ENCODE peak calls at places on chromosomes 7 and 10, in ten cellular contexts. One of them, this sample, is unnamed.
A peak's percentile ranks its signal among the peaks of the same experiment; 100 is the strongest.

GRCh38 chr10:124917939-124918830 is 23.7 kb upstream of the ZRANB1 start:
- DNase-seq in gastrocnemius medialis: peak; percentile 44
- DNase-seq in heart right ventricle: no peak
- DNase-seq in heart left ventricle: no peak
- DNase-seq in mammary epithelial cell: peak; percentile 61
- DNase-seq in lower lobe of right lung: no peak
- DNase-seq in adrenal gland: no peak
- DNase-seq in keratinocyte: no peak
- DNase-seq in ovary: no peak
- DNase-seq in fibroblast of lung: peak; percentile 86
- DNase-seq in this sample: no peak

GRCh38 chr7:156493942-156494341 is 146.6 kb upstream of the RNF32 start:
- DNase-seq in gastrocnemius medialis: no peak
- DNase-seq in heart right ventricle: no peak
- DNase-seq in heart left ventricle: no peak
- DNase-seq in mammary epithelial cell: no peak
- DNase-seq in lower lobe of right lung: no peak
- DNase-seq in adrenal gland: no peak
- DNase-seq in keratinocyte: no peak
- DNase-seq in ovary: no peak
- DNase-seq in fibroblast of lung: peak; percentile 29
- DNase-seq in this sample: no peak

GRCh38 chr7:13414661-13415105 is 574.8 kb downstream of the ETV1 start:
- DNase-seq in gastrocnemius medialis: no peak
- DNase-seq in heart right ventricle: peak; percentile 4
- DNase-seq in heart left ventricle: no peak
- DNase-seq in mammary epithelial cell: peak; percentile 44
- DNase-seq in lower lobe of right lung: no peak
- DNase-seq in adrenal gland: no peak
- DNase-seq in keratinocyte: no peak
- DNase-seq in ovary: no peak
- DNase-seq in fibroblast of lung: peak; percentile 62
- DNase-seq in this sample: no peak

GRCh38 chr10:49798275-49798674 is 36.2 kb upstream of the OGDHL start:
- DNase-seq in gastrocnemius medialis: no peak
- DNase-seq in heart right ventricle: no peak
- DNase-seq in heart left ventricle: no peak
- DNase-seq in mammary epithelial cell: no peak
- DNase-seq in lower lobe of right lung: no peak
- DNase-seq in adrenal gland: no peak
- DNase-seq in keratinocyte: no peak
- DNase-seq in ovary: no peak
- DNase-seq in fibroblast of lung: peak; percentile 17
- DNase-seq in this sample: no peak

GRCh38 chr7:138716889-138717288 is 15.7 kb upstream of the SVOPL start:
- DNase-seq in gastrocnemius medialis: no peak
- DNase-seq in heart right ventricle: no peak
- DNase-seq in heart left ventricle: no peak
- DNase-seq in mammary epithelial cell: no peak
- DNase-seq in lower lobe of right lung: no peak
- DNase-seq in adrenal gland: no peak
- DNase-seq in keratinocyte: no peak
- DNase-seq in ovary: no peak
- DNase-seq in fibroblast of lung: no peak
- DNase-seq in this sample: no peak

GRCh38 chr7:22418251-22419046 is 61.5 kb upstream of the RAPGEF5 start:
- DNase-seq in gastrocnemius medialis: no peak
- DNase-seq in heart right ventricle: no peak
- DNase-seq in heart left ventricle: no peak
- DNase-seq in mammary epithelial cell: no peak
- DNase-seq in lower lobe of right lung: no peak
- DNase-seq in adrenal gland: no peak
- DNase-seq in keratinocyte: no peak
- DNase-seq in ovary: no peak
- DNase-seq in fibroblast of lung: no peak
- DNase-seq in this sample: no peak

GRCh38 chr7:2202361-2202761 is 30.4 kb downstream of the MAD1L1 start:
- DNase-seq in gastrocnemius medialis: no peak
- DNase-seq in heart right ventricle: no peak
- DNase-seq in heart left ventricle: peak; percentile 44
- DNase-seq in mammary epithelial cell: no peak
- DNase-seq in lower lobe of right lung: no peak
- DNase-seq in adrenal gland: no peak
- DNase-seq in keratinocyte: no peak
- DNase-seq in ovary: no peak
- DNase-seq in fibroblast of lung: no peak
- DNase-seq in this sample: no peak

GRCh38 chr10:115844592-115844991 is 428.4 kb downstream of the GFRA1 start:
- DNase-seq in gastrocnemius medialis: no peak
- DNase-seq in heart right ventricle: peak; percentile 55
- DNase-seq in heart left ventricle: no peak
- DNase-seq in mammary epithelial cell: no peak
- DNase-seq in lower lobe of right lung: no peak
- DNase-seq in adrenal gland: peak; percentile 61
- DNase-seq in keratinocyte: no peak
- DNase-seq in ovary: no peak
- DNase-seq in fibroblast of lung: peak; percentile 62
- DNase-seq in this sample: no peak

GRCh38 chr10:79246209-79246581 is 101.1 kb upstream of the PPIF start:
- DNase-seq in gastrocnemius medialis: peak; percentile 82
- DNase-seq in heart right ventricle: peak; percentile 66
- DNase-seq in heart left ventricle: peak; percentile 89
- DNase-seq in mammary epithelial cell: no peak
- DNase-seq in lower lobe of right lung: no peak
- DNase-seq in adrenal gland: peak; percentile 93
- DNase-seq in keratinocyte: no peak
- DNase-seq in ovary: peak; percentile 68
- DNase-seq in fibroblast of lung: peak; percentile 27
- DNase-seq in this sample: peak; percentile 84

GRCh38 chr7:34058791-34059550 is 153.6 kb downstream of the BMPER start:
- DNase-seq in gastrocnemius medialis: peak; percentile 32
- DNase-seq in heart right ventricle: no peak
- DNase-seq in heart left ventricle: no peak
- DNase-seq in mammary epithelial cell: peak; percentile 60
- DNase-seq in lower lobe of right lung: no peak
- DNase-seq in adrenal gland: no peak
- DNase-seq in keratinocyte: no peak
- DNase-seq in ovary: peak; percentile 50
- DNase-seq in fibroblast of lung: no peak
- DNase-seq in this sample: peak; percentile 50

GRCh38 chr7:95205821-95206220 is 118.5 kb downstream of the PON1 start:
- DNase-seq in gastrocnemius medialis: no peak
- DNase-seq in heart right ventricle: no peak
- DNase-seq in heart left ventricle: no peak
- DNase-seq in mammary epithelial cell: peak; percentile 17
- DNase-seq in lower lobe of right lung: no peak
- DNase-seq in adrenal gland: no peak
- DNase-seq in keratinocyte: no peak
- DNase-seq in ovary: no peak
- DNase-seq in fibroblast of lung: peak; percentile 91
- DNase-seq in this sample: no peak

GRCh38 chr10:114412907-114413386 is 8.6 kb upstream of the AFAP1L2 start:
- DNase-seq in gastrocnemius medialis: no peak
- DNase-seq in heart right ventricle: no peak
- DNase-seq in heart left ventricle: no peak
- DNase-seq in mammary epithelial cell: peak; percentile 60
- DNase-seq in lower lobe of right lung: no peak
- DNase-seq in adrenal gland: peak; percentile 37
- DNase-seq in keratinocyte: no peak
- DNase-seq in ovary: no peak
- DNase-seq in fibroblast of lung: peak; percentile 65
- DNase-seq in this sample: peak; percentile 67

GRCh38 chr7:156544919-156545715 is 95.5 kb upstream of the RNF32 start:
- DNase-seq in gastrocnemius medialis: no peak
- DNase-seq in heart right ventricle: no peak
- DNase-seq in heart left ventricle: no peak
- DNase-seq in mammary epithelial cell: no peak
- DNase-seq in lower lobe of right lung: no peak
- DNase-seq in adrenal gland: no peak
- DNase-seq in keratinocyte: no peak
- DNase-seq in ovary: no peak
- DNase-seq in fibroblast of lung: no peak
- DNase-seq in this sample: no peak

GRCh38 chr10:53886325-53887300 is 914.4 kb downstream of the PCDH15 start:
- DNase-seq in gastrocnemius medialis: no peak
- DNase-seq in heart right ventricle: no peak
- DNase-seq in heart left ventricle: no peak
- DNase-seq in mammary epithelial cell: no peak
- DNase-seq in lower lobe of right lung: no peak
- DNase-seq in adrenal gland: no peak
- DNase-seq in keratinocyte: no peak
- DNase-seq in ovary: no peak
- DNase-seq in fibroblast of lung: no peak
- DNase-seq in this sample: no peak

GRCh38 chr7:92832623-92833023 is 3.8 kb downstream of the CDK6 start:
- DNase-seq in gastrocnemius medialis: no peak
- DNase-seq in heart right ventricle: no peak
- DNase-seq in heart left ventricle: no peak
- DNase-seq in mammary epithelial cell: peak; percentile 55
- DNase-seq in lower lobe of right lung: no peak
- DNase-seq in adrenal gland: no peak
- DNase-seq in keratinocyte: no peak
- DNase-seq in ovary: no peak
- DNase-seq in fibroblast of lung: no peak
- DNase-seq in this sample: no peak

GRCh38 chr7:92833766-92834605 is 2.4 kb downstream of the CDK6 start:
- DNase-seq in gastrocnemius medialis: peak; percentile 22
- DNase-seq in heart right ventricle: peak; percentile 86
- DNase-seq in heart left ventricle: peak; percentile 91
- DNase-seq in mammary epithelial cell: peak; percentile 76
- DNase-seq in lower lobe of right lung: peak; percentile 82
- DNase-seq in adrenal gland: peak; percentile 86
- DNase-seq in keratinocyte: no peak
- DNase-seq in ovary: peak; percentile 75
- DNase-seq in fibroblast of lung: peak; percentile 75
- DNase-seq in this sample: peak; percentile 93

GRCh38 chr7:92831716-92832622 is 4.4 kb downstream of the CDK6 start:
- DNase-seq in gastrocnemius medialis: no peak
- DNase-seq in heart right ventricle: no peak
- DNase-seq in heart left ventricle: no peak
- DNase-seq in mammary epithelial cell: peak; percentile 87
- DNase-seq in lower lobe of right lung: no peak
- DNase-seq in adrenal gland: peak; percentile 19
- DNase-seq in keratinocyte: no peak
- DNase-seq in ovary: no peak
- DNase-seq in fibroblast of lung: peak; percentile 95
- DNase-seq in this sample: no peak

GRCh38 chr7:92834661-92835139 is 1.7 kb downstream of the CDK6 start:
- DNase-seq in gastrocnemius medialis: no peak
- DNase-seq in heart right ventricle: peak; percentile 14
- DNase-seq in heart left ventricle: peak; percentile 69
- DNase-seq in mammary epithelial cell: peak; percentile 41
- DNase-seq in lower lobe of right lung: peak; percentile 61
- DNase-seq in adrenal gland: peak; percentile 26
- DNase-seq in keratinocyte: no peak
- DNase-seq in ovary: peak; percentile 24
- DNase-seq in fibroblast of lung: no peak
- DNase-seq in this sample: peak; percentile 16

GRCh38 chr7:92833024-92833765 is 3.2 kb downstream of the CDK6 start:
- DNase-seq in gastrocnemius medialis: peak; percentile 46
- DNase-seq in heart right ventricle: peak; percentile 85
- DNase-seq in heart left ventricle: peak; percentile 93
- DNase-seq in mammary epithelial cell: peak; percentile 82
- DNase-seq in lower lobe of right lung: peak; percentile 92
- DNase-seq in adrenal gland: peak; percentile 89
- DNase-seq in keratinocyte: no peak
- DNase-seq in ovary: peak; percentile 82
- DNase-seq in fibroblast of lung: peak; percentile 73
- DNase-seq in this sample: peak; percentile 94
- H3K4me1 ChIP-seq in gastrocnemius medialis: no peaks in the 10 kb centered on the region
- H3K4me1 ChIP-seq in heart right ventricle: no peaks in the 10 kb centered on the region
- H3K4me1 ChIP-seq in heart left ventricle: peaks cover 3% of the 10 kb centered on the region
- H3K4me1 ChIP-seq in mammary epithelial cell: peaks cover 35% of the 10 kb centered on the region
- H3K4me1 ChIP-seq in lower lobe of right lung: peaks cover 27% of the 10 kb centered on the region
- H3K4me1 ChIP-seq in adrenal gland: peaks cover 46% of the 10 kb centered on the region
- H3K4me1 ChIP-seq in keratinocyte: peaks cover 32% of the 10 kb centered on the region
- H3K4me1 ChIP-seq in ovary: peaks cover 7% of the 10 kb centered on the region
- H3K4me1 ChIP-seq in fibroblast of lung: peaks cover 4% of the 10 kb centered on the region
- H3K4me1 ChIP-seq in this sample: no peaks in the 10 kb centered on the region

DNA sequence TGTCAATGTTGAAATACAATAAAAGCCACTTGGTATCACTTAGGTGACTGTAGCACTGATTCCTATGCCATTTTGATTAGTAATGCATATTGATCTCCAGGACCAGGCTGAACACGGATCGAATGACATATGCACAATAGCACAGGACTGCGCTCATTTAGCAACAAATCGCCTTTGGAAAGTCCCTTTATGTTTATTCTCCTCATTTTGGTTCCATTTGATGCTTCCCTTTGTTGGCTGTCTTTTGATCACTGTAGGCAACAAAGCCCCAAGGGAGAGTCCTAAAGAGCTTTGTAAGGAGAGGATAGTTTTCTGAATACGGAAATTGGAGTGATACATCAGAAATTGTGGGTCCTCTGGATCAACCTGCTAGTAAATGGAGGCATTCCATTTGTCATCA is 1111.5 kb downstream of the SORCS1 start:
- DNase-seq in gastrocnemius medialis: no peak
- DNase-seq in heart right ventricle: no peak
- DNase-seq in heart left ventricle: no peak
- DNase-seq in mammary epithelial cell: no peak
- DNase-seq in lower lobe of right lung: no peak
- DNase-seq in adrenal gland: no peak
- DNase-seq in keratinocyte: no peak
- DNase-seq in ovary: no peak
- DNase-seq in fibroblast of lung: no peak
- DNase-seq in this sample: no peak
- H3K9me3 ChIP-seq in gastrocnemius medialis: no peaks in the 10 kb centered on the region
- H3K9me3 ChIP-seq in heart right ventricle: no peaks in the 10 kb centered on the region
- H3K9me3 ChIP-seq in heart left ventricle: no peaks in the 10 kb centered on the region
- H3K9me3 ChIP-seq in mammary epithelial cell: no peaks in the 10 kb centered on the region
- H3K9me3 ChIP-seq in lower lobe of right lung: no peaks in the 10 kb centered on the region
- H3K9me3 ChIP-seq in adrenal gland: no peaks in the 10 kb centered on the region
- H3K9me3 ChIP-seq in keratinocyte: no peaks in the 10 kb centered on the region
- H3K9me3 ChIP-seq in ovary: no peaks in the 10 kb centered on the region
- H3K9me3 ChIP-seq in fibroblast of lung: no peaks in the 10 kb centered on the region
- H3K9me3 ChIP-seq in this sample: no peaks in the 10 kb centered on the region

GRCh38 chr10:6270951-6271350 is 68.2 kb downstream of the PFKFB3 start:
- DNase-seq in gastrocnemius medialis: no peak
- DNase-seq in heart right ventricle: no peak
- DNase-seq in heart left ventricle: no peak
- DNase-seq in mammary epithelial cell: no peak
- DNase-seq in lower lobe of right lung: no peak
- DNase-seq in adrenal gland: no peak
- DNase-seq in keratinocyte: no peak
- DNase-seq in ovary: no peak
- DNase-seq in fibroblast of lung: no peak
- DNase-seq in this sample: no peak
- H3K27ac ChIP-seq in gastrocnemius medialis: no peak overlapping the region
- H3K27ac ChIP-seq in heart right ventricle: no peak overlapping the region
- H3K27ac ChIP-seq in heart left ventricle: no peak overlapping the region
- H3K27ac ChIP-seq in mammary epithelial cell: no peak overlapping the region
- H3K27ac ChIP-seq in lower lobe of right lung: peak overlapping the region; percentile 84
- H3K27ac ChIP-seq in adrenal gland: no peak overlapping the region
- H3K27ac ChIP-seq in keratinocyte: no peak overlapping the region
- H3K27ac ChIP-seq in ovary: no peak overlapping the region
- H3K27ac ChIP-seq in fibroblast of lung: no peak overlapping the region
- H3K27ac ChIP-seq in this sample: no peak overlapping the region

DNA sequence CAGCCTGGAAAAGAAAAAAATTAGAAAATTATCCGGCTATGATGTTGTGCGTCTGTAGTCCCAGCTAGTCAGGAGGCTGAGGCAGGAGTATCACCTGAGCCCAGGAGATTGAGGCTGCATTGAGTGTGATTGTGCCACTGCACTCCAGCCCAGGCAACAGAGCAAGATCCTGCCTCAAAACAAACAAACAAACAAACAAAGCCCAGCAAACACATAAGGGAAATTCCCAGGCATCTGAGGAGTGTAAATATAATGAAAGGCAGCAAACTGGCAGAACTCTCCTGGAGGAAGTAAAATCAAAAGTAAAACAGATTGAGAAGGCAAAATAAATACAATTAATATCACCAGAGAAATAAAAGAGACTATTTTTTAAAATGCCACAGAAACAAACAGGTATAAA is 84.5 kb upstream of the ITGB1 start:
- DNase-seq in gastrocnemius medialis: no peak
- DNase-seq in heart right ventricle: no peak
- DNase-seq in heart left ventricle: no peak
- DNase-seq in mammary epithelial cell: no peak
- DNase-seq in lower lobe of right lung: no peak
- DNase-seq in adrenal gland: no peak
- DNase-seq in keratinocyte: no peak
- DNase-seq in ovary: no peak
- DNase-seq in fibroblast of lung: no peak
- DNase-seq in this sample: no peak
- H3K4me1 ChIP-seq in gastrocnemius medialis: no peaks in the 10 kb centered on the region
- H3K4me1 ChIP-seq in heart right ventricle: no peaks in the 10 kb centered on the region
- H3K4me1 ChIP-seq in heart left ventricle: no peaks in the 10 kb centered on the region
- H3K4me1 ChIP-seq in mammary epithelial cell: no peaks in the 10 kb centered on the region
- H3K4me1 ChIP-seq in lower lobe of right lung: no peaks in the 10 kb centered on the region
- H3K4me1 ChIP-seq in adrenal gland: no peaks in the 10 kb centered on the region
- H3K4me1 ChIP-seq in keratinocyte: no peaks in the 10 kb centered on the region
- H3K4me1 ChIP-seq in ovary: no peaks in the 10 kb centered on the region
- H3K4me1 ChIP-seq in fibroblast of lung: no peaks in the 10 kb centered on the region
- H3K4me1 ChIP-seq in this sample: no peaks in the 10 kb centered on the region

This sample was measured in right cardiac atrium.